ENCODE peak calls at places on chromosomes 6 and 20, in four cellular contexts. D is cardiac fibroblast, S is IMR-90, C is tibial nerve. F is an unnamed sample.

GRCh38 chr6:14060971-14061370 is 56.6 kb upstream of the CD83 start:
- DNase-seq in D (no peak), S (no peak), C (no peak), F (no peak)

GRCh38 chr6:18155864-18156396 is 708 bp downstream of the KDM1B start:
- DNase-seq in D (peak), S (peak), C (no peak), F (peak)

GRCh38 chr6:103680116-103680515 is 1179.6 kb downstream of the HACE1 start:
- DNase-seq in D (no peak), S (no peak), C (no peak), F (no peak)

GRCh38 chr6:157263881-157264397 is 59.4 kb downstream of the TMEM242 start:
- DNase-seq in D (no peak), S (no peak), C (no peak), F (no peak)

GRCh38 chr20:14647016-14647415 is 309.6 kb upstream of the FLRT3 start:
- DNase-seq in D (no peak), S (no peak), C (no peak), F (no peak)

GRCh38 chr6:21098134-21098533 is 495.4 kb upstream of the SOX4 start:
- DNase-seq in D (no peak), S (no peak), C (no peak), F (no peak)

GRCh38 chr20:48340915-48341314 is 486.9 kb downstream of the PREX1 start:
- DNase-seq in D (no peak), S (no peak), C (no peak), F (no peak)

GRCh38 chr6:42629845-42630244 is 66.0 kb downstream of the UBR2 start:
- DNase-seq in D (no peak), S (no peak), C (no peak), F (no peak)

GRCh38 chr6:26025047-26025893 is 62.0 kb upstream of the HFE start:
- DNase-seq in D (peak), S (peak), C (no peak), F (peak)

GRCh38 chr20:35305682-35306556 is 13.7 kb upstream of the FAM83C start:
- DNase-seq in D (peak), S (peak), C (no peak), F (peak)

GRCh38 chr6:168122011-168122410 is 43.0 kb upstream of the FRMD1 start:
- DNase-seq in D (no peak), S (no peak), C (no peak), F (no peak)

GRCh38 chr6:33297406-33297955 is 1.3 kb downstream of the RGL2 start:
- DNase-seq in D (no peak), S (no peak), C (no peak), F (no peak)

GRCh38 chr20:19397676-19398075 is 185.2 kb downstream of the SLC24A3 start:
- DNase-seq in D (no peak), S (no peak), C (no peak), F (no peak)

GRCh38 chr20:15179426-15180190 is 842.2 kb upstream of the FLRT3 start:
- DNase-seq in D (no peak), S (no peak), C (no peak), F (no peak)

GRCh38 chr6:26105109-26105730 is 18.0 kb downstream of the HFE start:
- DNase-seq in D (no peak), S (no peak), C (no peak), F (no peak)

GRCh38 chr6:132713355-132714134 is at the start of gene VNN1:
- DNase-seq in D (no peak), S (no peak), C (no peak), F (no peak)

GRCh38 chr6:82711992-82712788 is 348.6 kb downstream of the TPBG start:
- DNase-seq in D (peak), S (no peak), C (peak), F (peak)

GRCh38 chr6:169950558-169950957 is 199.1 kb downstream of the ERMARD start:
- DNase-seq in D (peak), S (no peak), C (no peak), F (no peak)

GRCh38 chr20:48584391-48585249 is 243.2 kb downstream of the PREX1 start:
- DNase-seq in D (no peak), S (no peak), C (no peak), F (no peak)

GRCh38 chr20:6665621-6666345 is 101.7 kb upstream of the BMP2 start:
- DNase-seq in D (no peak), S (no peak), C (no peak), F (no peak)

GRCh38 chr6:28876702-28877101 is 47.1 kb downstream of the TRIM27 start:
- DNase-seq in D (no peak), S (no peak), C (no peak), F (no peak)
- TF ChIP-seq CTCF in D (no peak), S (no peak), C (no peak), F (no peak)

GRCh38 chr6:97175806-97176205 is 107.2 kb downstream of the MMS22L start:
- DNase-seq in D (no peak), S (no peak), C (no peak), F (no peak)

GRCh38 chr6:97176468-97176867 is 106.5 kb downstream of the MMS22L start:
- DNase-seq in D (no peak), S (no peak), C (no peak), F (no peak)

GRCh38 chr6:97174471-97174870 is 108.5 kb downstream of the MMS22L start:
- DNase-seq in D (no peak), S (no peak), C (no peak), F (no peak)

DNA sequence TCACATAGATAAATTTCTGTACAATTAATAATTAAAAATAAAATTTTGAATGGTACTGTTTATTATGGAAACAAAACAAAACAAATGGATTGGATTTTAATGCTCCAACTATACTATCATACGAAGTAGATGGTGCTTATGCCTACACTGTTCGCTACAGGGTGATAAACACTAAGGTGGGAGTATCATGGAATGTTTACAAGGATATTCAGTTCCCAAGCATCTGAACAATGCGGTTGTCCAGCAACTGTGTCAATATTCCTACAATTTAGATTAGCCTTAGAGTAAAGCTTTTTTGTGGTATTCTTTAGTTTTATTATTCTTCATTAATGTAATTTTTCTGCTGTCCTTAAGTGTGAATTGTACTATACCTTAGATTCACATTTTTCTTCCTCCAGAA is 105.1 kb downstream of the MMS22L start:
- DNase-seq in D (peak), S (peak), C (no peak), F (no peak)
- TF ChIP-seq CTCF in D (no peak), S (no peak), C (no peak), F (no peak)

DNA sequence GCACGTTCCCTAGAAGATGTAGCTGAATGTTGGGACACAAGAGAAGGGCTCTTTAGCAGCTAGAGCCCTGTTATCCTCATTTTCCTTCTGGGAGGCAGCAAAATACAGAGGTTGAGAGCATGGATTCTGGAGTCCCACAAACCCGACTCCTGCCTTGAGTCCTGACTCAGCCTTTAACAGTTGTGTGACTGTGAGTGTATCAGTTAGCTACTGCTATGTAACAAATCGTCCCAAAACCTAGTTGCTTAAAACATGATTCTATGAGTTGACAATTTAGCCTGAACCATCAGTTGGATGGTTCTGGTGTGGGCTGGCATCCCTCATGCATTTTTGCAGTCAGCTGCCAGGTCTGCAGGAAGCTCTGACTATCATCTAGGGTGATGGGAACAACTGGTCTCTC is 54.6 kb downstream of the RBM38 start:
- DNase-seq in D (no peak), S (no peak), C (no peak), F (no peak)
- TF ChIP-seq CTCF in D (no peak), S (no peak), C (no peak), F (no peak)

GRCh38 chr6:144151010-144151727 is 852 bp downstream of the STX11 start:
- DNase-seq in D (no peak), S (no peak), C (no peak), F (no peak)

GRCh38 chr6:144148891-144149290 is 1.4 kb upstream of the STX11 start:
- DNase-seq in D (no peak), S (peak), C (no peak), F (no peak)

GRCh38 chr6:144149894-144150672 is at the start of gene STX11:
- DNase-seq in D (peak), S (peak), C (peak), F (peak)

GRCh38 chr6:144149558-144149893 is 791 bp upstream of the STX11 start:
- DNase-seq in D (no peak), S (no peak), C (no peak), F (no peak)

DNA sequence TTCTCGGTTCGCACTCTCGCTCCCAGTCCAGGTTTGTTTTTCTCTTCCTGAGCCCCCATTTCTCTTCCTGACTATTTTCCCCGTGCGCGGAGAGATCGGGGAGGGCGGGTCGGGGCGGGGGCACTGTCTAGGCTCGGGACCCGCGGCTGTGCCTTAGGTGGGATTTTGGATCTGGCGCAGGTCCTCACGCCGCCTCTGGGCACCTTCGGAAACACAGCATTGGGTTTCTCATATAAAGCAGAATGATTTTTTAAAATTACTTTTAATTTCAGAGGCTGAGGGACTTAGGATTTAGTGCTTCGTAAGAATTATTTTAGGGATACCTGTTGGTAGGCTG is 324 bp downstream of the STX11 start:
- DNase-seq in D (peak), S (peak), C (no peak), F (no peak)
- TF ChIP-seq CTCF in D (peak), S (no peak), C (peak), F (peak)

GRCh38 chr6:54058236-54058635 is 53.0 kb upstream of the MLIP start:
- DNase-seq in D (peak), S (no peak), C (no peak), F (no peak)
- TF ChIP-seq CTCF in D (no peak), S (no peak), C (no peak), F (no peak)